ENCODE peak calls at places on chromosome 15, in five cellular contexts. W is HepG2, S is K562, D is H1, C is GM12878. F is an unnamed sample.

GRCh38 chr15:22968356-22968755 is 11.8 kb downstream of the CYFIP1 start:
- DNase-seq in W (no peak), S (no peak), D (no peak), C (no peak), F (peak)

GRCh38 chr15:37771462-37771861 is 163.0 kb upstream of the TMCO5A start:
- DNase-seq in C (no peak), D (no peak), S (no peak), W (no peak), F (no peak)

GRCh38 chr15:64466408-64467116 is 6.2 kb downstream of the ZNF609 start:
- DNase-seq in C (no peak), D (no peak), S (peak), W (no peak), F (no peak)

GRCh38 chr15:100328796-100329195 is 13.0 kb downstream of the ADAMTS17 start:
- DNase-seq in D (no peak), C (no peak), W (no peak), S (no peak), F (no peak)

GRCh38 chr15:46685096-46685495 is 1032.2 kb upstream of the SEMA6D start:
- DNase-seq in C (no peak), S (no peak), D (no peak), W (no peak), F (no peak)

GRCh38 chr15:41928637-41929620 is 35.1 kb upstream of the SPTBN5 start:
- DNase-seq in D (no peak), W (no peak), S (no peak), C (peak), F (no peak)

GRCh38 chr15:78049691-78050440 is 27.6 kb downstream of the TBC1D2B start:
- DNase-seq in C (peak), D (no peak), W (no peak), S (no peak), F (no peak)

GRCh38 chr15:69574506-69574905 is 121.9 kb downstream of the RPLP1 start:
- DNase-seq in S (no peak), C (no peak), W (no peak), D (no peak), F (no peak)

GRCh38 chr15:48016865-48017264 is 103.9 kb upstream of the SLC24A5 start:
- DNase-seq in S (no peak), D (no peak), W (no peak), C (no peak), F (no peak)

GRCh38 chr15:48352474-48353072 is 21.3 kb downstream of the DUT start:
- DNase-seq in S (peak), C (no peak), D (peak), W (peak), F (peak)

GRCh38 chr15:64456634-64457108 is 3.7 kb upstream of the ZNF609 start:
- DNase-seq in D (no peak), S (peak), W (peak), C (no peak), F (no peak)

GRCh38 chr15:100495861-100496260 is 32.9 kb downstream of the CERS3 start:
- DNase-seq in D (no peak), S (no peak), W (no peak), C (no peak), F (no peak)

GRCh38 chr15:74130089-74130848 is at the start of gene ISLR2:
- DNase-seq in D (no peak), C (no peak), S (no peak), W (no peak), F (no peak)

GRCh38 chr15:89382288-89382687 is 47.7 kb upstream of the POLG start:
- DNase-seq in D (no peak), C (no peak), W (no peak), S (no peak), F (no peak)

GRCh38 chr15:33071451-33071850 is 123.1 kb downstream of the FMN1 start:
- DNase-seq in D (no peak), S (no peak), W (no peak), C (no peak), F (no peak)

GRCh38 chr15:44097552-44097951 is 97.5 kb downstream of the FRMD5 start:
- DNase-seq in S (no peak), W (no peak), C (no peak), D (no peak), F (no peak)

GRCh38 chr15:44094776-44095175 is 100.3 kb downstream of the FRMD5 start:
- DNase-seq in C (no peak), S (no peak), D (no peak), W (no peak), F (no peak)

GRCh38 chr15:44087578-44088190 is 107.4 kb downstream of the FRMD5 start:
- DNase-seq in C (no peak), D (no peak), S (no peak), W (no peak), F (peak)

GRCh38 chr15:44096596-44096995 is 98.5 kb downstream of the FRMD5 start:
- DNase-seq in C (no peak), W (peak), S (no peak), D (no peak), F (no peak)

GRCh38 chr15:44092221-44092620 is 102.8 kb downstream of the FRMD5 start:
- DNase-seq in W (no peak), D (no peak), S (no peak), C (no peak), F (no peak)
- TF ChIP-seq HDAC2 in W (no peak), D (no peak), S (no peak), C (no peak), F (no peak)

DNA sequence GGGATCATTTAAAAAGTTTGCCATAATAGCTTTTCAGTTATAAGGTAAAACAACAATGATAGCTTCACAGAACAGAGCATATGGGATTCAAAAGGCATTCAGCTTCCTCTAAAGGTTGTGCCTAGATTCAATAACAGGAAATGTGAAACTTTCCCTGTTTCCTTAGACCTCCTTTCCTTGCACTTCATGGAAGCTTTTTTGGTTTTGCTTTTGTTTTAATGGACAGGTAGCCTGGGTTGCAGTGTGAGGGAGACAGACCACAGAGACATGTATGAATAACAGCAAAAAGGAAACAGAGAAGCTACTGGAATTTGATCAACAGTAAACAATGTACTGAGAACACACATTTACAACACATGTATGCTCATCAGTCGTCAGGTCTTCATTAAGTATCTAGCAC is 2.3 kb upstream of the TNFAIP8L3 start:
- DNase-seq in D (no peak), W (no peak), S (no peak), C (no peak), F (no peak)
- TF ChIP-seq HDAC2 in D (no peak), W (no peak), S (no peak), C (no peak), F (no peak)

DNA sequence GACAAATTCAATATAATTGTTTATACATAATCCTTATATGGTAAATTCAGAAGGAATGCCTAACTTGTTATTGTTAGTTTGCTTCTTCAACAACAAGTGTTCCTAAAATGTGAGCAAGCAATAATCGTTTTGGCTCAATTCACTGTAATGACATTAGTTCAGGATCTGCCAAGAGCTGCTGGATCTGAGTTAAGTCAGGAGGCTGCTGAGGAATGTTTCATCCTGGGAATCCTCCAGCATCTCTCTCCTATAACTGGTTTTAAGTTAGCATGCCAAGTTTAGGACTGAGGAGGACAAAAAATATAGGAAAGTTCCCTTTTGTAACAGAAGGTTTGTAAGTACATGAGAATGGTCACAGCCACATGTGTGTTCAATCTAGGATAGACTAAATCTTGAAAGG is 4.9 kb upstream of the GTF2A2 start:
- DNase-seq in D (no peak), W (no peak), S (no peak), C (no peak), F (no peak)
- TF ChIP-seq HDAC2 in D (no peak), W (no peak), S (no peak), C (no peak), F (no peak)

DNA sequence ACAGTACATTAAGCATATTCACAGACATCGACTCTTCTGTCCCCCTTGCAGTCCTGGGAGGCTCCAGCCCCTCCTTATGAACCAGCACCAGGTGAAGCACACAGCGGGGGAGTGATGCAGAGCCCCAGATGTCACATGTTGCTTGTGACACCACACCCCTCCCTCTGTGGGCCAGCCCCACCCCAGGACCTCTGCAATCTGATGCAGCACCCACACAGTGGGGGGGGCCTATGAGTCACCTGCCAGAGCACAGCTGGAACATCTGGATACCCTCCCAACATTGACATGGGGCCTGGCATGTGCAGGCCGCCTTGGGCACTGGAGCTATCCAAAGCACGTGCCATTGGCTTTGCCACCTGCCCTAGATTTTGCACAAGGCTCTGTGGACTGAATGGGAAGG is 70.5 kb downstream of the FEM1B start:
- DNase-seq in W (no peak), C (no peak), D (no peak), S (peak), F (no peak)
- TF ChIP-seq HDAC2 in W (no peak), C (no peak), D (no peak), S (no peak), F (no peak)

GRCh38 chr15:39172380-39173281 is 408.2 kb upstream of the THBS1 start:
- DNase-seq in D (no peak), S (no peak), W (peak), C (no peak), F (no peak)

GRCh38 chr15:39171944-39172368 is 408.9 kb upstream of the THBS1 start:
- DNase-seq in W (peak), D (peak), S (peak), C (peak), F (peak)

GRCh38 chr15:39177561-39177960 is 403.3 kb upstream of the THBS1 start:
- DNase-seq in C (no peak), S (no peak), D (no peak), W (no peak), F (no peak)

GRCh38 chr15:39173426-39173825 is 407.5 kb upstream of the THBS1 start:
- DNase-seq in S (no peak), C (no peak), D (no peak), W (no peak), F (no peak)

GRCh38 chr15:39174332-39174731 is 406.5 kb upstream of the THBS1 start:
- DNase-seq in C (no peak), W (no peak), D (no peak), S (no peak), F (no peak)
- TF ChIP-seq HDAC2 in C (no peak), W (no peak), D (no peak), S (no peak), F (no peak)